ENCODE peak calls at places on chromosomes 13 and 19, in six cellular contexts. N is stimulated activated CD4-positive, alpha-beta T cell treated with anti-CD3 and anti-CD28 coated beads, TNF-alpha, amount 100 ng/mL, for 1 hour; G is left cardiac atrium; V is anterior cingulate cortex; H is omental fat pad; P is fibroblast of gingiva. W is an unnamed sample.

GRCh38 chr19:49430678-49431329 is 5.6 kb downstream of the GFY start:
- DNase-seq in N (no peak), G (no peak), V (no peak), H (no peak), P (no peak), W (no peak)

GRCh38 chr19:1636325-1637236 is 15.8 kb downstream of the TCF3 start:
- DNase-seq in N (no peak), G (no peak), V (no peak), H (no peak), P (no peak), W (no peak)

GRCh38 chr13:27131202-27131623 is 40.4 kb downstream of the USP12 start:
- DNase-seq in N (peak; percentile 36), G (no peak), V (no peak), H (no peak), P (no peak), W (peak; percentile 37)

GRCh38 chr19:48918801-48919247 is 14.7 kb upstream of the DHDH start:
- DNase-seq in N (no peak), G (no peak), V (no peak), H (no peak), P (no peak), W (no peak)

GRCh38 chr13:67023088-67023893 is 206.8 kb downstream of the PCDH9 start:
- DNase-seq in N (no peak), G (no peak), V (no peak), H (no peak), P (peak; percentile 68), W (no peak)

GRCh38 chr19:43704002-43704705 is 11.7 kb upstream of the IRGC start:
- DNase-seq in N (no peak), G (no peak), V (no peak), H (no peak), P (no peak), W (no peak)

GRCh38 chr19:29909545-29909944 is 32.5 kb upstream of the URI1 start:
- DNase-seq in N (no peak), G (no peak), V (no peak), H (no peak), P (no peak), W (no peak)

GRCh38 chr13:40983725-40984669 is 35.1 kb downstream of the ELF1 start:
- DNase-seq in N (no peak), G (no peak), V (no peak), H (no peak), P (no peak), W (no peak)

GRCh38 chr19:46021531-46022041 is 1.3 kb downstream of the PGLYRP1 start:
- DNase-seq in N (no peak), G (no peak), V (no peak), H (no peak), P (no peak), W (no peak)

GRCh38 chr13:50907781-50908180 is 1.8 kb upstream of the RNASEH2B start:
- DNase-seq in N (no peak), G (no peak), V (no peak), H (no peak), P (no peak), W (no peak)